ENCODE peak calls at places on chromosomes 4 and X, in four cellular contexts. T is upper lobe of right lung, O is tibial nerve, U is A673. M is an unnamed sample. For H3K27me3, the result is how much of the 10 kb centered on the place peaks cover.

GRCh38 chrX:131068945-131069719 is 11.0 kb downstream of the ARHGAP36 start:
- DNase-seq in T (no peak), O (no peak), U (peak), M (peak)

GRCh38 chr4:163195247-163195765 is 28.6 kb upstream of the NAF1 start:
- DNase-seq in T (no peak), O (no peak), U (no peak), M (no peak)

GRCh38 chr4:139824882-139825522 is 159.4 kb downstream of the MGST2 start:
- DNase-seq in T (no peak), O (no peak), U (no peak), M (peak)

GRCh38 chr4:1380368-1381151 is 25.7 kb downstream of the NKX1-1 start:
- DNase-seq in T (peak), O (no peak), U (no peak), M (no peak)

GRCh38 chr4:169270810-169271691 is at the start of gene SH3RF1:
- DNase-seq in T (peak), O (peak), U (peak), M (peak)

GRCh38 chr4:90183254-90183653 is 56.1 kb downstream of the CCSER1 start:
- DNase-seq in T (no peak), O (no peak), U (no peak), M (no peak)

GRCh38 chrX:39011454-39012204 is 210.4 kb downstream of the MID1IP1 start:
- DNase-seq in T (no peak), O (no peak), U (no peak), M (no peak)

GRCh38 chrX:24768556-24768955 is 74.8 kb downstream of the POLA1 start:
- DNase-seq in T (no peak), O (no peak), U (peak), M (no peak)

GRCh38 chrX:34875204-34875603 is 67.4 kb upstream of the FAM47B start:
- DNase-seq in T (no peak), O (no peak), U (no peak), M (no peak)

GRCh38 chrX:107733686-107734085 is 41.9 kb downstream of the TSC22D3 start:
- DNase-seq in T (no peak), O (no peak), U (no peak), M (no peak)

GRCh38 chr4:145843148-145843547 is 95.5 kb downstream of the ZNF827 start:
- DNase-seq in T (no peak), O (no peak), U (peak), M (no peak)

GRCh38 chr4:78222575-78223186 is 165.6 kb downstream of the FRAS1 start:
- DNase-seq in T (no peak), O (no peak), U (peak), M (no peak)

GRCh38 chr4:181845617-181846016 is 397.6 kb upstream of the TENM3 start:
- DNase-seq in T (no peak), O (no peak), U (no peak), M (no peak)

GRCh38 chr4:110510955-110511544 is 35.1 kb downstream of the ENPEP start:
- DNase-seq in T (no peak), O (no peak), U (peak), M (no peak)

GRCh38 chr4:75919914-75920313 is 17.7 kb upstream of the PPEF2 start:
- DNase-seq in T (no peak), O (no peak), U (peak), M (no peak)

GRCh38 chr4:88738714-88739366 is 41.2 kb upstream of the NAP1L5 start:
- DNase-seq in T (no peak), O (no peak), U (no peak), M (peak)

GRCh38 chr4:163384926-163385325 is 41.2 kb downstream of the NPY5R start:
- DNase-seq in T (no peak), O (no peak), U (no peak), M (no peak)

GRCh38 chr4:385934-386707 is 48.5 kb downstream of the ZNF141 start:
- DNase-seq in T (no peak), O (no peak), U (no peak), M (no peak)

GRCh38 chr4:64539234-64539849 is 130.1 kb upstream of the TECRL start:
- DNase-seq in T (no peak), O (peak), U (peak), M (peak)

GRCh38 chr4:107699466-107700206 is 20.4 kb downstream of the PAPSS1 start:
- DNase-seq in T (no peak), O (no peak), U (no peak), M (no peak)

DNA sequence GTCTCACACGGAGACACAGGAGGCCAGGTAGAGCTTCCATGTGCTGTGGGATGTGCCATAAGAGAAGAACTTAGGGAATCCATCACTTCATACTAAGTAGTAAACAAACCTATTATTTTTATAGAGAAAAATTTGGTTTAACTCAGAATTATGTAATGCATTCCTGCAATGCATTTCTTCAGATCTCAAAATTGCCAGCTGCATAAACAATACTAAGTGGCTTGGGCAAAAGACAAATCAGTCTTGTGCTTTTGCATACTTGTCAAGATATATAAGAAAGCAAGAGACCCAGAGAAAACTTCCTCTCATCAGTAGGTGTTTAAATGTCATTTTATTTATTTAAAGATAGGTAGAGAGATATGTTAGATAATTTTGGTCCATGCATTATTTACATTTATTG is 382.1 kb upstream of the CTSO start:
- DNase-seq in T (no peak), O (no peak), U (no peak), M (no peak)
- H3K4me3 ChIP-seq in T (no peak), O (no peak), U (no peak), M (no peak)

DNA sequence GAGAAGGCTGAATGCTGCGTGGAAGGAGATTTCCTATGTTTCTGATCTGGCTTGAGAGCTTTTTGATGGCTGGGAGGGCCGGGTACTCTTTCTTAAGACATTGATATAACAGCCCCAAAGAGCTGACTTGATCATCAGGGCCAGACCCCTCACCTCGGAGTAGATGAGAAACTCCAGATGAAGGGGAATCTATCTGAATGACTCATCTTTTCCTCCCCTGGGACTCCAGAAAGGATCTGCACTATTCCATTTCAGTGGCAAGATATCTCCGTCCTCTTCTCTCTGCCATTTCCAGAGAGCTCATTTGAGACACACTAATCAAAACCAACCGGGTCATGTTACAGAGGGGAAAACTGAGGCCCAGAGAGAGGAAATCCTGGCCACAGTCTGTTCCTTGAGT is 92.9 kb upstream of the MSX1 start:
- DNase-seq in T (no peak), O (no peak), U (peak), M (no peak)
- H3K27me3 ChIP-seq in T (under half), O (under half), U (under half), M (under half)

GRCh38 chr4:25843340-25844097 is 19.3 kb downstream of the SEL1L3 start:
- DNase-seq in T (peak), O (no peak), U (no peak), M (no peak)
- H3K4me3 ChIP-seq in T (peak), O (no peak), U (no peak), M (no peak)

DNA sequence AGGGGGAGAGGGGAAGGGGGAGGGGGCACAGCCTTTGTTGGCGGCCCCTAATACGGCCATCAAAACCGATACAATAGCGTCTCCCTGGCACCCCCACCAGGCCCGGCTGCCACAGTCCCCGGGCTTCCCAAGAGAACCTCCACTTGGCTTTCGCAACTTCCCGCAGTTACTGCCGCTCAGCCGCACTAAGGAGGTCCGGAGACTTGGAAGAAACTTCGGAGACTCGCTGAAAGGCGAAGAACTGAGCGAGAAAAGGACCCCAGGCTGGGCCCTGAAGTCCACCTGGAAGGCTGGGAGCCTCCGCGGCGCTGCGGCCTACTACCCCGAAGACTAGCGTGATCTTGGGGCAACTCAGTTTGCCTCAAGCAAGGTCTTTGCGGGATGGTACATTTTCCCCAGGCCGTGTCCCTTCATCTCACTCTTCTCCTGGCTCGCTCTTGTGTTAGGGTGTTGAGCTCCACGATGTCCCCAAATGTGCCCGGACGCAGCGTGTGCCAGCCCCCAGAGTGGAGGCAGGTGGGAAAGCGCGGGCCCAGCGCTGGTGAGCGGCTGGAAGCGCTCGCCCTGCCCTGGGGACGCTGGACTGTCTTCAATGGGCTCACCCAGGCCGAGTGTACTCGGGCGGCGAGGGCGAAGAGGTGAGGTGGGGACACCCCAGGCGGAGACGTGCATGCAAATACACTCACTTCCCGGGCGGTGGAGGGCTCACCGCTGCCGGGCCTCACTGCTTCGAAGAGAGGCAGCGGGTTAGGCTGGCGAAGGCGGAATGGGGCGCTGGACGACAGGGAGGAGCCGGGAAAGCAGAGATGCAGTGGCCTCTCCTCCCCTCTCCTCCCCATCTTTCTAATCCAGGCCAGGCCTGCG is 2.5 kb downstream of the NKX6-1 start:
- DNase-seq in T (no peak), O (no peak), U (no peak), M (peak)
- H3K27me3 ChIP-seq in T (half or more), O (under half), U (under half), M (half or more)

DNA sequence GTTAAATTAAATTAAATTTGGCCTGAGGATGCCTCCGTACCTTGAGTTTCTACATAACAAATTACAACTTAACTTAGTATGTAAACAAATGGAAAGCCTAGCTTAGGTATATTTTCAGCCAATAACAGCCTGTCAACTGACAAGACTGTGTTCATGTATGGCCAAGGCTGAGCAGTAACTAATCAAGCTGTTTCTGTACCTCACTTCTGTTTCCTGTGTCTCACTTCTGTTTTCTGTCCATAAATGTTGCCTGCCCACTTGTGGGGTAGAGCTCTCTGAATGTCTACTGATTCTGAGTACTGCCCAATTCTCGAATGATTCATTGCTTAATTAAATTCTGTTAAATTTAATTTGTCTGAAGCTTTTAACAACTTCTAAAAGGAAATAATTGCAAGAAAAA is 445.2 kb downstream of the PCDH11X start:
- DNase-seq in T (no peak), O (no peak), U (no peak), M (no peak)
- H3K4me3 ChIP-seq in T (no peak), O (no peak), U (no peak), M (no peak)

GRCh38 chrX:114152130-114152529 is 431.8 kb upstream of the HTR2C start:
- DNase-seq in T (no peak), O (no peak), U (peak), M (no peak)

DNA sequence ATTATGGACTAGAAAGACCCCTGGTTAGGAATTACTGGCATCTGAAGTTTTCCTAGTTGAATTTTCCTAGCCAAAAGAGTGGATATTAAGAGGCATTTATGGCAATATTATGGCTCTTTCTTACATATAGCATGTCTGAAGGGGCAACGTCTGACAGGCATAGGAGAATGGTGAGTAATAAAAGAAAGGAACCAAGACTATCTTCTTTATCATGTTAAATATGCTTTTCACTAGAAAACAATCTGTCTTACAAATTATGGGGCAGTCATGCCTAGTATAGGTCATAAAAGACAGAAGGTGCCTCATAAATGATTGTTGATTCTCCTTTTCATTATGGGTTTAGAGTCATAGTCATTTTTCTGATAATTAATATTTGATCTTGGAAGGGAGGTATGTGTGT is 431.1 kb upstream of the HTR2C start:
- DNase-seq in T (no peak), O (no peak), U (no peak), M (no peak)
- H3K27me3 ChIP-seq in T (under half), O (under half), U (under half), M (under half)

DNA sequence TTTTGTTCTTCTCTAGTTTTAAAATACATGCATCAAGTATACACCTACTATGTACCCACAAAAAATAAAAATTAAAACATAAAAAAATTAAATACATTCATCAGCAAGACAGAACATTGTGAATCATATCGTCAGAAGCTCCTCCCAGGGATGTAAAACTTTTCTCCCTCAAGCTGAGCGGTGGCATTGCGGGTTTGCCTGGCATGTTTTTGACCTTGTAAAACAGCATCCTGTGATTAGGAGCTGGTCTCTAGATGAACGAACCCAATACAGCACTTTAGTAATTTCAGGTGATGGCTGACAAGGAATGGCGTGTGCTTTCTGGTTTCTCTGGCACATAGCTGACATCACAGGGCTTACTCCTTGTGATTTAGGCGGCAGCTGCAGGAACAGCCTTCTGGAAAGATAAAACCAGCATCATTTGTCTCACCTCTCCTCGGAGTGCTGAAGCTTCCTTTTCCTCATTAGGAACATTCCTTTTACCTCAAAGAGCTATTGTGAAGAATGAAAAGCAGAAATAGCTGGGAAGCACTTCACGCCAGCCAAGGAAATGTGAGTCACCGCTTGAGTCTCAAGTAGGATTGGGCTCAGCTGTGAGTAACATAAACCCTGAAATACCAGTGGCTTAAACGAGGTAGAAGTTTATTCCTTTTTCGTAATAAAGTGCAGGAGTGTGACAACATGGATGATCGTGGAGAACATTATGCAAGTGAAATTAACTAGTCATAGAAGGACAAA is 44.3 kb downstream of the NYX start:
- DNase-seq in T (no peak), O (no peak), U (peak), M (peak)
- H3K4me3 ChIP-seq in T (no peak), O (no peak), U (no peak), M (no peak)

DNA sequence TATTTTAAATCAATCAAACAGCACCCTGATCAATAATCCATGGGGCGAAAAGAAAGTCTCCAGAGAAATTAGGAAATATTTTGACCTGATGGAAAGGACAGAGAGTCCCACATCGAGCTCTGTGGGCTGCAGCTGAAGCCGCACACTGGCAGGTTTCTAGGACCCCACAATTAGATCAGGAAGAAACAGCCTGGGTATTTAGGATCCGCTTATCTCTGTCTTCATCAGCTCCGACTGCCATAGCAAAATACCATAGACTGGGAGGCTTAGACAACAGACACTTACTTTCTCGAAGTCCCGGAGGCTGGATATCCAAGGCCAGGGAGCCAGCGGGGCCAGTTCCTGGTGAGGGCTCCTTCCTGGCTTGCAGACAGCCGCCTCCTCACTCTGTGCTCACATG is 36.4 kb downstream of the CCNQ start:
- DNase-seq in T (no peak), O (no peak), U (no peak), M (no peak)
- H3K27me3 ChIP-seq in T (under half), O (under half), U (under half), M (under half)

GRCh38 chr4:13178621-13179020 is 305.5 kb downstream of the RAB28 start:
- DNase-seq in T (no peak), O (no peak), U (no peak), M (no peak)
- H3K4me3 ChIP-seq in T (no peak), O (no peak), U (no peak), M (no peak)

DNA sequence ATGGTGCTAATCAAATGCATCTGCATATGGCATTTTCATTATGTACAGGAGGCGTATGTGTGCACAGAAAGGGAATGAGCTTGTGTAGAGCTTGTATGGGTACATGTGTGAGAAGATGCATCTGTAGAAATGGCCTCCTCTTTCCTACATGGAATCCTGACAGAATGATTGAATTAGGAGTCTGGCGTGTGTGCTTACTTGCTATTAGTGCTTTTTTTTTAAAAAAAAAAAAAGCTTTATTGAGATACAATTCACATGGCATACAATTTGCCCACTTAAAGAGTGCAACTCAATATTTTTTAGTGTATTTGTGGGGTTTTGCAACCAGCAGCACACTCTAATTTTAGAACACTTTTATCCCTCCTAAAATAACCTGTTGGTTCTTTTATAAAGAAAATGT is 66.1 kb downstream of the TMEM131L start:
- DNase-seq in T (no peak), O (no peak), U (no peak), M (no peak)
- H3K27me3 ChIP-seq in T (under half), O (under half), U (under half), M (under half)